ENCODE peak calls at places on chromosomes 2 and 18, in eight cellular contexts. One of them, this sample, is unnamed.

GRCh38 chr2:212520340-212520739 is 18.3 kb downstream of the ERBB4 start:
- DNase-seq in retina: no peak
- DNase-seq in WTC11: no peak
- DNase-seq in stimulated activated effector memory CD8-positive, alpha-beta T cell treated with anti-CD3 and anti-CD28 coated beads, Interleukin-12 subunit alpha, Interleukin-12 subunit beta, amount 100 ng/mL, for 72 hours: no peak
- DNase-seq in NCI-H1417 treated with DMSO at 0.1 percent for 48 hours: no peak
- DNase-seq in stimulated activated CD4-positive, alpha-beta T cell treated with anti-CD3 and anti-CD28 coated beads, Interleukin-1b, Interleukin-23, amount 100 ng/mL, for 24 hours: no peak
- DNase-seq in glomerular endothelial cell: no peak
- DNase-seq in NCI-H2081: peak
- DNase-seq in this sample: no peak

GRCh38 chr18:77765468-77765867 is 515.8 kb downstream of the GALR1 start:
- DNase-seq in retina: peak
- DNase-seq in WTC11: peak
- DNase-seq in stimulated activated effector memory CD8-positive, alpha-beta T cell treated with anti-CD3 and anti-CD28 coated beads, Interleukin-12 subunit alpha, Interleukin-12 subunit beta, amount 100 ng/mL, for 72 hours: no peak
- DNase-seq in NCI-H1417 treated with DMSO at 0.1 percent for 48 hours: peak
- DNase-seq in stimulated activated CD4-positive, alpha-beta T cell treated with anti-CD3 and anti-CD28 coated beads, Interleukin-1b, Interleukin-23, amount 100 ng/mL, for 24 hours: no peak
- DNase-seq in glomerular endothelial cell: no peak
- DNase-seq in NCI-H2081: peak
- DNase-seq in this sample: no peak

GRCh38 chr2:189000221-189000620 is 26.0 kb downstream of the COL3A1 start:
- DNase-seq in retina: no peak
- DNase-seq in WTC11: no peak
- DNase-seq in stimulated activated effector memory CD8-positive, alpha-beta T cell treated with anti-CD3 and anti-CD28 coated beads, Interleukin-12 subunit alpha, Interleukin-12 subunit beta, amount 100 ng/mL, for 72 hours: no peak
- DNase-seq in NCI-H1417 treated with DMSO at 0.1 percent for 48 hours: no peak
- DNase-seq in stimulated activated CD4-positive, alpha-beta T cell treated with anti-CD3 and anti-CD28 coated beads, Interleukin-1b, Interleukin-23, amount 100 ng/mL, for 24 hours: no peak
- DNase-seq in glomerular endothelial cell: no peak
- DNase-seq in NCI-H2081: no peak
- DNase-seq in this sample: no peak

GRCh38 chr2:190413421-190413820 is 5.3 kb downstream of the MFSD6 start:
- DNase-seq in retina: no peak
- DNase-seq in WTC11: no peak
- DNase-seq in stimulated activated effector memory CD8-positive, alpha-beta T cell treated with anti-CD3 and anti-CD28 coated beads, Interleukin-12 subunit alpha, Interleukin-12 subunit beta, amount 100 ng/mL, for 72 hours: no peak
- DNase-seq in NCI-H1417 treated with DMSO at 0.1 percent for 48 hours: no peak
- DNase-seq in stimulated activated CD4-positive, alpha-beta T cell treated with anti-CD3 and anti-CD28 coated beads, Interleukin-1b, Interleukin-23, amount 100 ng/mL, for 24 hours: no peak
- DNase-seq in glomerular endothelial cell: peak
- DNase-seq in NCI-H2081: no peak
- DNase-seq in this sample: no peak

GRCh38 chr2:224004105-224004715 is 34.9 kb downstream of the SERPINE2 start:
- DNase-seq in retina: no peak
- DNase-seq in WTC11: no peak
- DNase-seq in stimulated activated effector memory CD8-positive, alpha-beta T cell treated with anti-CD3 and anti-CD28 coated beads, Interleukin-12 subunit alpha, Interleukin-12 subunit beta, amount 100 ng/mL, for 72 hours: no peak
- DNase-seq in NCI-H1417 treated with DMSO at 0.1 percent for 48 hours: no peak
- DNase-seq in stimulated activated CD4-positive, alpha-beta T cell treated with anti-CD3 and anti-CD28 coated beads, Interleukin-1b, Interleukin-23, amount 100 ng/mL, for 24 hours: no peak
- DNase-seq in glomerular endothelial cell: no peak
- DNase-seq in NCI-H2081: no peak
- DNase-seq in this sample: no peak

GRCh38 chr2:72983500-72984039 is 66.3 kb downstream of the EMX1 start:
- DNase-seq in retina: no peak
- DNase-seq in WTC11: no peak
- DNase-seq in stimulated activated effector memory CD8-positive, alpha-beta T cell treated with anti-CD3 and anti-CD28 coated beads, Interleukin-12 subunit alpha, Interleukin-12 subunit beta, amount 100 ng/mL, for 72 hours: no peak
- DNase-seq in NCI-H1417 treated with DMSO at 0.1 percent for 48 hours: peak
- DNase-seq in stimulated activated CD4-positive, alpha-beta T cell treated with anti-CD3 and anti-CD28 coated beads, Interleukin-1b, Interleukin-23, amount 100 ng/mL, for 24 hours: no peak
- DNase-seq in glomerular endothelial cell: no peak
- DNase-seq in NCI-H2081: no peak
- DNase-seq in this sample: no peak

GRCh38 chr2:85342156-85342555 is 12.2 kb downstream of the RETSAT start:
- DNase-seq in retina: no peak
- DNase-seq in WTC11: no peak
- DNase-seq in stimulated activated effector memory CD8-positive, alpha-beta T cell treated with anti-CD3 and anti-CD28 coated beads, Interleukin-12 subunit alpha, Interleukin-12 subunit beta, amount 100 ng/mL, for 72 hours: no peak
- DNase-seq in NCI-H1417 treated with DMSO at 0.1 percent for 48 hours: no peak
- DNase-seq in stimulated activated CD4-positive, alpha-beta T cell treated with anti-CD3 and anti-CD28 coated beads, Interleukin-1b, Interleukin-23, amount 100 ng/mL, for 24 hours: no peak
- DNase-seq in glomerular endothelial cell: no peak
- DNase-seq in NCI-H2081: no peak
- DNase-seq in this sample: no peak

GRCh38 chr2:179562330-179562885 is 297.8 kb upstream of the SESTD1 start:
- DNase-seq in retina: peak
- DNase-seq in WTC11: no peak
- DNase-seq in stimulated activated effector memory CD8-positive, alpha-beta T cell treated with anti-CD3 and anti-CD28 coated beads, Interleukin-12 subunit alpha, Interleukin-12 subunit beta, amount 100 ng/mL, for 72 hours: no peak
- DNase-seq in NCI-H1417 treated with DMSO at 0.1 percent for 48 hours: peak
- DNase-seq in stimulated activated CD4-positive, alpha-beta T cell treated with anti-CD3 and anti-CD28 coated beads, Interleukin-1b, Interleukin-23, amount 100 ng/mL, for 24 hours: no peak
- DNase-seq in glomerular endothelial cell: no peak
- DNase-seq in NCI-H2081: peak
- DNase-seq in this sample: no peak

GRCh38 chr2:96241227-96241626 is 24.6 kb downstream of the TMEM127 start:
- DNase-seq in retina: no peak
- DNase-seq in WTC11: peak
- DNase-seq in stimulated activated effector memory CD8-positive, alpha-beta T cell treated with anti-CD3 and anti-CD28 coated beads, Interleukin-12 subunit alpha, Interleukin-12 subunit beta, amount 100 ng/mL, for 72 hours: no peak
- DNase-seq in NCI-H1417 treated with DMSO at 0.1 percent for 48 hours: no peak
- DNase-seq in stimulated activated CD4-positive, alpha-beta T cell treated with anti-CD3 and anti-CD28 coated beads, Interleukin-1b, Interleukin-23, amount 100 ng/mL, for 24 hours: no peak
- DNase-seq in glomerular endothelial cell: no peak
- DNase-seq in NCI-H2081: no peak
- DNase-seq in this sample: no peak

GRCh38 chr2:28347596-28347995 is 45.1 kb upstream of the FOSL2 start:
- DNase-seq in retina: no peak
- DNase-seq in WTC11: no peak
- DNase-seq in stimulated activated effector memory CD8-positive, alpha-beta T cell treated with anti-CD3 and anti-CD28 coated beads, Interleukin-12 subunit alpha, Interleukin-12 subunit beta, amount 100 ng/mL, for 72 hours: no peak
- DNase-seq in NCI-H1417 treated with DMSO at 0.1 percent for 48 hours: no peak
- DNase-seq in stimulated activated CD4-positive, alpha-beta T cell treated with anti-CD3 and anti-CD28 coated beads, Interleukin-1b, Interleukin-23, amount 100 ng/mL, for 24 hours: no peak
- DNase-seq in glomerular endothelial cell: no peak
- DNase-seq in NCI-H2081: no peak
- DNase-seq in this sample: no peak

This sample was measured in GM12892.